ENCODE peak calls at places on chromosomes 6 and 20, in nine cellular contexts. S is SW480; M is amniotic stem cell; E is PC-3; Z is GM04504; W is stimulated activated CD4-positive, alpha-beta T cell treated with anti-CD3 and anti-CD28 coated beads, Interleukin-15, amount 100 ng/mL, for 1 hour; N is IMR-90; O is stimulated activated CD8-positive, alpha-beta memory T cell treated with anti-CD3 and anti-CD28 coated beads, Interleukin-15, amount 100 ng/mL, for 24 hours; V is nephron progenitor cell. X is an unnamed sample.

GRCh38 chr20:36872857-36873256 is 3.1 kb upstream of the TLDC2 start:
- DNase-seq in N (no peak), E (no peak), M (no peak), S (no peak), Z (no peak), V (no peak), O (no peak), W (no peak), X (no peak)

GRCh38 chr6:151350442-151351145 is 40.8 kb downstream of the ZBTB2 start:
- DNase-seq in M (no peak), V (no peak), O (no peak), N (no peak), E (no peak), S (no peak), W (no peak), Z (no peak), X (peak)

GRCh38 chr6:20029979-20030378 is 182.3 kb downstream of the MBOAT1 start:
- DNase-seq in N (no peak), O (no peak), W (no peak), S (no peak), E (no peak), Z (no peak), M (no peak), V (no peak), X (no peak)

GRCh38 chr20:6562111-6562510 is 205.4 kb upstream of the BMP2 start:
- DNase-seq in M (no peak), O (no peak), Z (no peak), V (no peak), E (peak), N (peak), W (no peak), S (no peak), X (no peak)

GRCh38 chr20:37567671-37568588 is 40.3 kb upstream of the BLCAP start:
- DNase-seq in M (no peak), E (peak), O (no peak), Z (no peak), S (peak), V (peak), N (no peak), W (no peak), X (peak)

GRCh38 chr20:18625907-18626655 is 38.2 kb downstream of the DTD1 start:
- DNase-seq in Z (no peak), V (no peak), E (no peak), N (no peak), W (no peak), S (no peak), O (no peak), M (no peak), X (no peak)

GRCh38 chr20:1075564-1075963 is 42.8 kb upstream of the PSMF1 start:
- DNase-seq in V (no peak), E (no peak), W (no peak), O (no peak), S (no peak), Z (no peak), N (no peak), M (no peak), X (no peak)

GRCh38 chr6:73515204-73516101 is 5.4 kb downstream of the EEF1A1 start:
- DNase-seq in V (peak), O (no peak), S (peak), Z (peak), E (peak), M (peak), W (no peak), N (peak), X (no peak)

GRCh38 chr6:139117734-139118133 is 17.1 kb upstream of the HECA start:
- DNase-seq in O (no peak), S (no peak), M (no peak), W (no peak), V (no peak), E (no peak), N (no peak), Z (no peak), X (no peak)

GRCh38 chr6:149210376-149210775 is 107.1 kb upstream of the TAB2 start:
- DNase-seq in E (peak), M (no peak), O (no peak), V (no peak), N (peak), Z (peak), S (no peak), W (peak), X (no peak)

GRCh38 chr6:137370871-137371633 is 123.1 kb downstream of the OLIG3 start:
- DNase-seq in O (no peak), W (no peak), V (no peak), S (no peak), Z (no peak), E (no peak), M (no peak), N (no peak), X (no peak)

GRCh38 chr6:10030942-10031537 is 383.8 kb downstream of the TFAP2A start:
- DNase-seq in N (no peak), E (peak), O (no peak), W (no peak), S (no peak), V (peak), M (no peak), Z (no peak), X (no peak)

GRCh38 chr6:82910394-82910793 is 155.2 kb downstream of the UBE3D start:
- DNase-seq in E (no peak), Z (no peak), N (no peak), O (no peak), S (no peak), W (no peak), V (no peak), M (no peak), X (no peak)

GRCh38 chr6:148557796-148558457 is 188.9 kb upstream of the UST start:
- DNase-seq in M (no peak), E (no peak), N (no peak), W (no peak), V (no peak), Z (no peak), S (peak), O (no peak), X (no peak)

GRCh38 chr6:11771473-11772048 is 7.0 kb downstream of the ADTRP start:
- DNase-seq in N (peak), V (no peak), O (no peak), E (peak), M (no peak), Z (no peak), S (no peak), W (no peak), X (no peak)

GRCh38 chr20:4613184-4613583 is 108.5 kb upstream of the PRND start:
- DNase-seq in V (no peak), E (no peak), N (no peak), S (peak), W (no peak), M (no peak), Z (no peak), O (no peak), X (no peak)

GRCh38 chr20:17875106-17875980 is 93.3 kb downstream of the SNX5 start:
- DNase-seq in V (no peak), E (peak), N (peak), W (no peak), S (peak), M (no peak), Z (no peak), O (no peak), X (no peak)

GRCh38 chr6:131844243-131844841 is 36.5 kb downstream of the ENPP1 start:
- DNase-seq in N (peak), O (no peak), Z (no peak), W (no peak), E (peak), S (no peak), V (no peak), M (no peak), X (no peak)

GRCh38 chr6:135033238-135033637 is 21.4 kb downstream of the HBS1L start:
- DNase-seq in E (no peak), Z (no peak), M (no peak), V (no peak), W (no peak), O (no peak), N (no peak), S (no peak), X (no peak)

GRCh38 chr6:140571139-140571538 is 1196.7 kb upstream of the CITED2 start:
- DNase-seq in N (peak), M (no peak), O (no peak), Z (no peak), E (no peak), V (no peak), W (no peak), S (no peak), X (no peak)

GRCh38 chr20:30912006-30912660 is 345.3 kb upstream of the DEFB115 start:
- DNase-seq in V (no peak), Z (no peak), M (no peak), N (no peak), W (no peak), E (no peak), O (no peak), S (no peak), X (no peak)

GRCh38 chr20:46850416-46850815 is 44.2 kb upstream of the EYA2 start:
- DNase-seq in O (no peak), E (no peak), Z (no peak), N (no peak), W (no peak), S (no peak), M (no peak), V (peak), X (no peak)

GRCh38 chr6:31471711-31472110 is 26.2 kb upstream of the MICB start:
- DNase-seq in W (no peak), S (no peak), N (no peak), O (no peak), V (no peak), M (no peak), Z (no peak), E (no peak), X (no peak)

GRCh38 chr6:86961432-86962200 is 24.3 kb downstream of the HTR1E start:
- DNase-seq in M (no peak), V (no peak), Z (no peak), N (no peak), W (no peak), E (no peak), O (no peak), S (no peak), X (no peak)

GRCh38 chr20:49874601-49875116 is 40.7 kb downstream of the SPATA2 start:
- DNase-seq in S (no peak), W (no peak), M (no peak), Z (no peak), O (no peak), V (no peak), N (no peak), E (no peak), X (no peak)

X was measured in type B pancreatic cell.